ENCODE peak calls at places on chromosome 12, in four cellular contexts. One of them, this sample, is unnamed.

GRCh38 chr12:64733857-64734256 is 25.3 kb downstream of the GNS start:
- DNase-seq in tibial artery: no peak
- DNase-seq in uterus: no peak
- DNase-seq in effector memory CD4-positive, alpha-beta T cell: no peak
- DNase-seq in this sample: no peak

GRCh38 chr12:121577443-121578180 is 3.2 kb downstream of the KDM2B start:
- DNase-seq in effector memory CD4-positive, alpha-beta T cell: no peak
- DNase-seq in tibial artery: no peak
- DNase-seq in uterus: no peak
- DNase-seq in this sample: no peak

GRCh38 chr12:27334052-27334720 is 1.6 kb downstream of the BMAL2 start:
- DNase-seq in effector memory CD4-positive, alpha-beta T cell: no peak
- DNase-seq in uterus: no peak
- DNase-seq in tibial artery: no peak
- DNase-seq in this sample: no peak

GRCh38 chr12:43945983-43946382 is 110.1 kb downstream of the TMEM117 start:
- DNase-seq in tibial artery: no peak
- DNase-seq in uterus: no peak
- DNase-seq in effector memory CD4-positive, alpha-beta T cell: no peak
- DNase-seq in this sample: no peak

GRCh38 chr12:1357171-1357570 is 237.2 kb downstream of the FBXL14 start:
- DNase-seq in tibial artery: no peak
- DNase-seq in uterus: no peak
- DNase-seq in effector memory CD4-positive, alpha-beta T cell: no peak
- DNase-seq in this sample: no peak

GRCh38 chr12:30613119-30613830 is 82.4 kb downstream of the IPO8 start:
- DNase-seq in effector memory CD4-positive, alpha-beta T cell: no peak
- DNase-seq in uterus: no peak
- DNase-seq in tibial artery: no peak
- DNase-seq in this sample: no peak

GRCh38 chr12:122909442-122910288 is 13.7 kb upstream of the VPS37B start:
- DNase-seq in tibial artery: no peak
- DNase-seq in effector memory CD4-positive, alpha-beta T cell: no peak
- DNase-seq in uterus: no peak
- DNase-seq in this sample: no peak

GRCh38 chr12:27693403-27693802 is 2.8 kb upstream of the REP15 start:
- DNase-seq in uterus: no peak
- DNase-seq in effector memory CD4-positive, alpha-beta T cell: no peak
- DNase-seq in tibial artery: no peak
- DNase-seq in this sample: no peak

GRCh38 chr12:44299524-44299923 is 463.6 kb downstream of the TMEM117 start:
- DNase-seq in uterus: no peak
- DNase-seq in tibial artery: no peak
- DNase-seq in effector memory CD4-positive, alpha-beta T cell: no peak
- DNase-seq in this sample: no peak

GRCh38 chr12:65885716-65886115 is 61.4 kb downstream of the HMGA2 start:
- DNase-seq in uterus: no peak
- DNase-seq in effector memory CD4-positive, alpha-beta T cell: no peak
- DNase-seq in tibial artery: no peak
- DNase-seq in this sample: no peak

GRCh38 chr12:18810537-18811253 is 72.8 kb downstream of the CAPZA3 start:
- DNase-seq in effector memory CD4-positive, alpha-beta T cell: no peak
- DNase-seq in uterus: no peak
- DNase-seq in tibial artery: no peak
- DNase-seq in this sample: no peak

GRCh38 chr12:129372876-129373275 is 519.6 kb downstream of the GLT1D1 start:
- DNase-seq in tibial artery: no peak
- DNase-seq in effector memory CD4-positive, alpha-beta T cell: no peak
- DNase-seq in uterus: no peak
- DNase-seq in this sample: no peak

GRCh38 chr12:119710374-119710773 is 42.4 kb downstream of the PRKAB1 start:
- DNase-seq in effector memory CD4-positive, alpha-beta T cell: no peak
- DNase-seq in uterus: no peak
- DNase-seq in tibial artery: no peak
- DNase-seq in this sample: no peak

GRCh38 chr12:120692524-120693033 is 5.6 kb downstream of the MLEC start:
- DNase-seq in uterus: no peak
- DNase-seq in tibial artery: no peak
- DNase-seq in effector memory CD4-positive, alpha-beta T cell: no peak
- DNase-seq in this sample: no peak

GRCh38 chr12:108724890-108725151 is 6.5 kb downstream of the CORO1C start:
- DNase-seq in uterus: no peak
- DNase-seq in tibial artery: no peak
- DNase-seq in effector memory CD4-positive, alpha-beta T cell: no peak
- DNase-seq in this sample: no peak

GRCh38 chr12:109530301-109530685 is 43.0 kb downstream of the MMAB start:
- DNase-seq in tibial artery: no peak
- DNase-seq in effector memory CD4-positive, alpha-beta T cell: no peak
- DNase-seq in uterus: no peak
- DNase-seq in this sample: no peak

DNA sequence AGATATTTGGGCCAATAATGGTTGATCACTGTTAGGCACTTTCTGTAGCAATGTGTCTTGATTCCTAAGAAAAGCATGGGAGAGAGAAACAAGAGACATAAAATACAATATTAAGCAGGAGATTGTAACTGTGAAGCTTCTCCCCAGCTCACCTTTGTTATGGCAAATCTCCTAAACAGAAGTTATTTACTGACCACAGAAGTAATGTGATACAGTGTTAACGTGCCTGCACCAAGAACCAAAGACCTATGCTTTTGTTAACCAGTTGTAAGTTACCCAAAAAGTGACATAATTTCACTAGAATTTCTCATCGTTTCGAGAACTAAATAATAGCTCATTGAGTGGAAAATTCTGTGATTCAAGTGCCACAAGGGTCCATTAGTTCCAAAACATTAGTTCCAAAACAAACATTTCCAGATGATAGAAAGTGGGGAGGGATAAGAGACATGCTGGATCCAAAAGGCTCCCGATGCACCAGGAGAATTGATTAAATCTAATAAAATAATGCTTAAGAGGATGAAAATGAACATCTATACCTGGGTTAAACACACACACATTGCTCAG is 14.3 kb downstream of the RERG start:
- DNase-seq in uterus: no peak
- DNase-seq in effector memory CD4-positive, alpha-beta T cell: no peak
- DNase-seq in tibial artery: no peak
- DNase-seq in this sample: no peak
- H3K4me1 ChIP-seq in uterus: peaks cover 36% of the 10 kb centered on the region
- H3K4me1 ChIP-seq in effector memory CD4-positive, alpha-beta T cell: no peaks in the 10 kb centered on the region
- H3K4me1 ChIP-seq in tibial artery: peaks cover 34% of the 10 kb centered on the region
- H3K4me1 ChIP-seq in this sample: peaks cover 46% of the 10 kb centered on the region

GRCh38 chr12:3252416-3252815 is 175.2 kb downstream of the TSPAN9 start:
- DNase-seq in effector memory CD4-positive, alpha-beta T cell: no peak
- DNase-seq in uterus: peak; percentile 93
- DNase-seq in tibial artery: peak; percentile 98
- DNase-seq in this sample: peak; percentile 86
- H3K4me1 ChIP-seq in effector memory CD4-positive, alpha-beta T cell: no peaks in the 10 kb centered on the region
- H3K4me1 ChIP-seq in uterus: peaks cover 4% of the 10 kb centered on the region
- H3K4me1 ChIP-seq in tibial artery: peaks cover 53% of the 10 kb centered on the region
- H3K4me1 ChIP-seq in this sample: peaks cover 22% of the 10 kb centered on the region

DNA sequence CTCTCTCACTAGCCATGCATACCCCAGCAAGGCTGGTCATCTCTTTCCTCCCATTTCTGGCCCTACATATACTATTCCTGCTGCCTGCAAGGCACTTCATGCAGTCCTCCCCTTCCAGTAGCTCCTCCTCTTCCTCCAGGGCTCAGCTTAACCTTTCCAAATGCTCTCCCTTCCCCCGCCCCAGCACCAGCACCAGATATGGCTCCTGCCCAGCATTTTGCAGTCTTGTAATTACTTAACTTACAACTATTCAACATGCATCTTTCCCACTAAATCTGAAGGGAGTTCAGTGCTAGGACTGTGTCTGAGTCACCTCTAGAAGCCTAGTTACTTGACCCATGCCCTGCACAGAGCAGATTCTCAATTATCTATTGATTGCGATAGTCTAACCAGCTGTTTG is 1.8 kb upstream of the FBXO21 start:
- DNase-seq in tibial artery: no peak
- DNase-seq in uterus: no peak
- DNase-seq in effector memory CD4-positive, alpha-beta T cell: no peak
- DNase-seq in this sample: no peak
- H3K4me1 ChIP-seq in tibial artery: peaks cover 7% of the 10 kb centered on the region
- H3K4me1 ChIP-seq in uterus: no peaks in the 10 kb centered on the region
- H3K4me1 ChIP-seq in effector memory CD4-positive, alpha-beta T cell: peaks cover 16% of the 10 kb centered on the region
- H3K4me1 ChIP-seq in this sample: peaks cover 23% of the 10 kb centered on the region

DNA sequence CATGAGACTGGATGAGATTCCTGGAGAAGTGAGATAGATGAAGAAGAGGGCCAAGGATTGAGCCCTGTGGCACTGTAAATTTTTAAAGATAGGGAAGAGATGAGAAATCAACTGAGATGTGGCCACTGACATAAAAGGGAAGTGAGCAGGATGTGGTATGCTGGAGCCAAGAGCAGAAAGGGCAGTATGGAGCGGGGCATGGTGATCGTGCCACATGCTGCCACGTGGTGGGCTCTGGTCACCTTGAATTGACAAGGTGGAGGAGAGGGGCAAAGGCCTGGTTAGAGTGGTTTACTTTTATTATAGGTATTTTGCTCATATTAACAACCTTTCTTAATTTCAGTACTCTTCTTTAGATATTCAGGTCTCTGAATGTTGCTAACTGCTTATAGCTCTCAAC is 257.9 kb downstream of the NEDD1 start:
- DNase-seq in uterus: no peak
- DNase-seq in tibial artery: no peak
- DNase-seq in effector memory CD4-positive, alpha-beta T cell: no peak
- DNase-seq in this sample: no peak
- H3K4me1 ChIP-seq in uterus: no peaks in the 10 kb centered on the region
- H3K4me1 ChIP-seq in tibial artery: no peaks in the 10 kb centered on the region
- H3K4me1 ChIP-seq in effector memory CD4-positive, alpha-beta T cell: no peaks in the 10 kb centered on the region
- H3K4me1 ChIP-seq in this sample: no peaks in the 10 kb centered on the region

GRCh38 chr12:116125981-116126566 is 151.4 kb downstream of the MED13L start:
- DNase-seq in tibial artery: no peak
- DNase-seq in effector memory CD4-positive, alpha-beta T cell: no peak
- DNase-seq in uterus: no peak
- DNase-seq in this sample: no peak
- H3K4me1 ChIP-seq in tibial artery: peaks cover 79% of the 10 kb centered on the region
- H3K4me1 ChIP-seq in effector memory CD4-positive, alpha-beta T cell: peaks cover 14% of the 10 kb centered on the region
- H3K4me1 ChIP-seq in uterus: peaks cover 20% of the 10 kb centered on the region
- H3K4me1 ChIP-seq in this sample: peaks cover 71% of the 10 kb centered on the region

DNA sequence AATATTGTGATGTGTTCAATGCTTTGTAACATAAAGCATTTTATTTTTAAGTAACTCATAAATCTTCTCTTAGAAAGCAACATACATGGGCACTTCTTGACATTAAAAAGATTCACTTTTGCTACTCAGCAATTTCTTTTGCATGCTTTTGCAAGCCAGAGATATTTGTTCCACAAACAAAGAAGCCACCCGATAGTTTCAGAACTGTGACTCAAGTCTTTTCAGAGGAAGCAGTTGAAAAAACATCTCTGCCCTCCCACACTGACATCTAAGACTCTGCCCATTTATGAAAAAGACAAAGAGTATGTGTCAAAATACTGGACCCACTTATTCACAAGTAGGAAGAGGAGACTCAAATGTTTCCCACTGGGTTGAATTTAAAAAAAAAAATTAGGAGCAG is 7.5 kb downstream of the APPL2 start:
- DNase-seq in uterus: no peak
- DNase-seq in tibial artery: no peak
- DNase-seq in effector memory CD4-positive, alpha-beta T cell: no peak
- DNase-seq in this sample: no peak
- H3K4me1 ChIP-seq in uterus: peaks cover 27% of the 10 kb centered on the region
- H3K4me1 ChIP-seq in tibial artery: peaks cover 43% of the 10 kb centered on the region
- H3K4me1 ChIP-seq in effector memory CD4-positive, alpha-beta T cell: no peaks in the 10 kb centered on the region
- H3K4me1 ChIP-seq in this sample: peaks cover 94% of the 10 kb centered on the region

DNA sequence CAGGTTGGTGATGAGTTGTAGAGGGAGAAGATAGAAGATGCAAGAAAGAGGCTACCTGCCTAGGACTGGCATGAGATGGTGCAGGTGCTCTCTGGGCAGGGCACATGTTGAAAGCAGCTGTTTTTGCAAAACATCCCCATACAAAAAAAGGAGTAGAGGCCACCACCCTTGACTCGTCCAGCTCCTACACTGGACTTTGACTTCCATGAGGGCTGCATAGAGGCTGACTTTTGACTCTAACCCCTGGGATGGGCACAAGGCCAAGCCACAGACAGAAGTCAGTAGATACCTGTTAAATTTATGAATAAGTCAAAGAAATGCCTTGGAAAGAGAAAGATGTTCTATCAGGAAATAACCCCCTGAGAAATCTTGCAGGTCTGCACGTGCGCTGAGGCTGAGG is 1139.1 kb upstream of the TMEM132C start:
- DNase-seq in effector memory CD4-positive, alpha-beta T cell: no peak
- DNase-seq in tibial artery: no peak
- DNase-seq in uterus: no peak
- DNase-seq in this sample: no peak
- H3K4me1 ChIP-seq in effector memory CD4-positive, alpha-beta T cell: no peaks in the 10 kb centered on the region
- H3K4me1 ChIP-seq in tibial artery: no peaks in the 10 kb centered on the region
- H3K4me1 ChIP-seq in uterus: no peaks in the 10 kb centered on the region
- H3K4me1 ChIP-seq in this sample: peaks cover 5% of the 10 kb centered on the region

GRCh38 chr12:113226696-113227095 is 5.4 kb downstream of the TPCN1 start:
- DNase-seq in tibial artery: no peak
- DNase-seq in effector memory CD4-positive, alpha-beta T cell: no peak
- DNase-seq in uterus: no peak
- DNase-seq in this sample: no peak
- H3K4me1 ChIP-seq in tibial artery: peaks cover 91% of the 10 kb centered on the region
- H3K4me1 ChIP-seq in effector memory CD4-positive, alpha-beta T cell: peaks cover 30% of the 10 kb centered on the region
- H3K4me1 ChIP-seq in uterus: no peaks in the 10 kb centered on the region
- H3K4me1 ChIP-seq in this sample: peaks cover 47% of the 10 kb centered on the region

DNA sequence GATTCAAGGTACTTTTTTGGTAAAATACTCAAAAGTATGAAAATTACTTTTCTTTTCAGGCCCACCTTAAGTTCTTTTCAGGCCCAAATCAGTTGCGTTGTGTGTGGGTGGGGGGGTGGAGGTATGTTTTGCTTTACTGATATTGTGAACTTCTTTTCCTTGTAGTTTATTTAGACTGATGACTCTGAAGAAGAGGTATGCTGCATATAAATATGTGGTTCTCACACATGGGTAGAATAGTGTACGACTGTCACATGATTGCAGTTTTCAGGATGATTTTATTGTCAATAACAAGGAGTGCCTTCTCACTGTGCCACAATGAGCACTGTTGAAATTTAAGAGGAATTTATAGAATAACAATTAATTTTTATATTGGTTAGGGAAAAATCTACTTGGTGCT is 166.6 kb upstream of the ATP2B1 start:
- DNase-seq in tibial artery: no peak
- DNase-seq in effector memory CD4-positive, alpha-beta T cell: no peak
- DNase-seq in uterus: no peak
- DNase-seq in this sample: no peak
- H3K4me1 ChIP-seq in tibial artery: no peaks in the 10 kb centered on the region
- H3K4me1 ChIP-seq in effector memory CD4-positive, alpha-beta T cell: no peaks in the 10 kb centered on the region
- H3K4me1 ChIP-seq in uterus: no peaks in the 10 kb centered on the region
- H3K4me1 ChIP-seq in this sample: peaks cover 4% of the 10 kb centered on the region